ENCODE peak calls at places on chromosomes 7 and 10, in seven cellular contexts. P, G, I, X, Z, A and S are unnamed samples.

GRCh38 chr7:26853788-26854393 is 10.5 kb downstream of the SKAP2 start:
- DNase-seq in P (no peak), Z (peak), G (peak), I (peak), X (no peak), A (no peak), S (peak)

GRCh38 chr7:37052673-37053072 is 328.4 kb upstream of the AOAH start:
- DNase-seq in G (no peak), Z (peak), I (peak), P (peak), A (no peak), X (no peak), S (no peak)

GRCh38 chr7:333399-333776 is 43.4 kb downstream of the FOXL3 start:
- DNase-seq in A (no peak), P (no peak), X (no peak), G (no peak), Z (no peak), I (peak), S (no peak)

GRCh38 chr7:11161499-11161898 is 187.8 kb downstream of the PHF14 start:
- DNase-seq in G (no peak), P (no peak), A (no peak), X (no peak), I (no peak), Z (no peak), S (no peak)

GRCh38 chr10:67912330-67912946 is 28.0 kb downstream of the SIRT1 start:
- DNase-seq in X (no peak), Z (peak), A (no peak), G (no peak), P (no peak), I (peak), S (no peak)

GRCh38 chr10:133226251-133226808 is 3.7 kb upstream of the UTF1 start:
- DNase-seq in Z (no peak), I (no peak), X (no peak), A (no peak), G (no peak), P (no peak), S (no peak)

GRCh38 chr10:15472008-15472407 is 100.9 kb upstream of the FAM171A1 start:
- DNase-seq in P (no peak), A (no peak), I (no peak), Z (no peak), G (no peak), X (no peak), S (no peak)

GRCh38 chr7:35185908-35186731 is 67.8 kb downstream of the TBX20 start:
- DNase-seq in X (no peak), Z (peak), I (peak), G (no peak), A (no peak), P (no peak), S (no peak)

GRCh38 chr7:129144834-129145668 is 544 bp downstream of the TSPAN33 start:
- DNase-seq in A (no peak), X (no peak), G (peak), Z (no peak), P (no peak), I (no peak), S (no peak)

GRCh38 chr10:94500063-94500462 is 45.5 kb upstream of the HELLS start:
- DNase-seq in X (no peak), G (no peak), P (no peak), A (no peak), I (no peak), Z (no peak), S (no peak)

GRCh38 chr10:43689618-43689954 is 40.9 kb upstream of the ZNF32 start:
- DNase-seq in X (peak), Z (peak), A (peak), G (peak), I (peak), P (peak), S (no peak)

GRCh38 chr10:120946497-120946896 is 95.3 kb downstream of the WDR11 start:
- DNase-seq in A (no peak), Z (no peak), P (no peak), I (no peak), X (no peak), G (no peak), S (no peak)

GRCh38 chr10:126519992-126520391 is 131.7 kb upstream of the ADAM12 start:
- DNase-seq in P (no peak), G (no peak), X (no peak), I (no peak), Z (no peak), A (no peak), S (no peak)

GRCh38 chr7:92508949-92509348 is 19.4 kb downstream of the PEX1 start:
- DNase-seq in A (no peak), I (no peak), P (no peak), Z (no peak), X (no peak), G (no peak), S (no peak)

GRCh38 chr7:75716992-75717626 is 21.6 kb downstream of the HIP1 start:
- DNase-seq in X (no peak), I (peak), P (no peak), Z (peak), G (no peak), A (no peak), S (no peak)

GRCh38 chr10:100100651-100101525 is 19.2 kb upstream of the CPN1 start:
- DNase-seq in G (no peak), I (peak), P (peak), X (no peak), A (no peak), Z (peak), S (no peak)

GRCh38 chr7:131108212-131108980 is 219.3 kb upstream of the MKLN1 start:
- DNase-seq in I (peak), X (no peak), Z (no peak), G (no peak), P (peak), A (no peak), S (no peak)

GRCh38 chr7:136278057-136278456 is 300.9 kb upstream of the MTPN start:
- DNase-seq in A (no peak), I (no peak), Z (no peak), P (no peak), G (no peak), X (no peak), S (no peak)

GRCh38 chr10:63667596-63667995 is 146.4 kb downstream of the REEP3 start:
- DNase-seq in I (peak), A (no peak), X (no peak), P (no peak), G (no peak), Z (no peak), S (no peak)

GRCh38 chr7:141558544-141559183 is 7.5 kb downstream of the AGK start:
- DNase-seq in Z (peak), X (no peak), A (no peak), I (peak), P (no peak), G (no peak), S (peak)

GRCh38 chr7:106260136-106260561 is 24.6 kb downstream of the NAMPT start:
- DNase-seq in Z (peak), I (peak), G (no peak), A (no peak), P (no peak), X (no peak), S (no peak)

GRCh38 chr7:33650828-33651227 is 254.5 kb upstream of the BMPER start:
- DNase-seq in P (no peak), I (peak), Z (no peak), G (no peak), A (no peak), X (no peak), S (peak)

GRCh38 chr10:118971876-118972275 is 57.6 kb upstream of the NANOS1 start:
- DNase-seq in A (no peak), X (no peak), Z (no peak), P (no peak), G (no peak), I (no peak), S (no peak)
- TF ChIP-seq CTCF in A (no peak), X (no peak), Z (no peak), P (no peak), G (no peak), I (no peak), S (no peak)

DNA sequence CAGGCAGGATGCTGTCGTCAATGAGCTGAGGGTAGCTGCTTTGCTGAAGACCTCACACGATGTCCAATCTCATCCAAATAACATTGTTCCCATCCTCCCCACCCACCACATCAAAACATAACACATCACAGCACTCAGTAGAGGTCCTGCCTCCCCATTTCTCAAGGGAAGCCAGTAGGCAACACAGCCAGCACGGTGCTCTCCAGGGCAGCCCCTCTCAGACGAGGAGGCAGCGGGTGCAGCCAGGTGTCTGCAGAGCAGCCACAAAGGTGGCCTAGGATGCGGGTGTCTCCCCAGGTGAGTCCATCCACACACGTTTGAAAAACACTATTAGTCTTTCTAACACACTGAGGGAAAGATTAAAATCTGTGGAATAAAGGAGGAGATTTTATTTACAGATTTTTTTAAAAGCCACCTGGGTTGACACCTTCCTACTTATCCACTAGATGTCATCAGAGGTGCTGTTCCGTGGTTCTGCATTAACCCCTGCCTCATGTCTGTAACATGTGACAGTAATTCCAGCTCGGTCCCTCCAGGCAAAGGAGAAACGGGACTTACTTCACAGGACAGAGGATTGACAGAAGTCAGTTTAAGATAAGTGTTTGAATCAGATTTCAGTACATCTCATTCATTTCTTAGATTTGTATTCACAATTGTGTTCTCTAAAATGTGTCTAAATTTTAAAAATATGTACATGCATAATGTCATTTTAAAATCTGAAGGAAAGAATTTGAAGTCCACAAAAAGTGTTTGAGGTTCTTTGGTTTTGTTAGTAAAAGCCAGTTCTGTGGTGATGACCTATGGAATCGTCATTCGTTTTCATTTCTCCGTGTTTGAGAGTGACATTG is 68.0 kb downstream of the LANCL2 start:
- DNase-seq in I (peak), Z (no peak), G (peak), X (no peak), P (peak), A (no peak), S (peak)
- TF ChIP-seq CTCF in I (peak), Z (peak), G (peak), X (no peak), P (no peak), A (peak), S (peak)

GRCh38 chr7:132998763-132999162 is 83.1 kb downstream of the CHCHD3 start:
- DNase-seq in X (no peak), P (no peak), G (no peak), I (peak), Z (no peak), A (no peak), S (no peak)
- TF ChIP-seq CTCF in X (no peak), P (no peak), G (no peak), I (no peak), Z (no peak), A (no peak), S (no peak)

DNA sequence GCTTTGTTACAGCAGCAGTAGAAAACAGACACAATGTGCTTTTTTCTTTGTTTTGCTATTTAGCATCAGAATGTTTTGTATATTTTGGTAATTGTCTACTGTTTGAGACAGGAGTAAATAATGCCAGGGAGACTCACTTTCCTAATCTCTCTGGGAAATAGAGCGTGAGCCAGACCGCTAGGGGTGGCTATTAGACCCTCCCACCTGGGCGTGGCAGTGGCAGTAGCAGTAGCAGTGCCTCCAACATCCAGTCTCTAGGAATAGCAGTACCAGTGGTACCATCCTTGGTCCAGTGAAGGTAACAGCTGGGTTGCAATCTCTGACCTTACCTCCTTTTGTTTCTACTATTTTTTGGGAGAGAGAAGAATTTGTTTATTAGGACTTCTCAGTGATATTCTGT is 165.7 kb upstream of the MAGI2 start:
- DNase-seq in G (no peak), A (no peak), I (no peak), Z (no peak), X (no peak), P (no peak), S (no peak)
- TF ChIP-seq CTCF in G (no peak), A (no peak), I (no peak), Z (no peak), X (no peak), P (no peak), S (no peak)

DNA sequence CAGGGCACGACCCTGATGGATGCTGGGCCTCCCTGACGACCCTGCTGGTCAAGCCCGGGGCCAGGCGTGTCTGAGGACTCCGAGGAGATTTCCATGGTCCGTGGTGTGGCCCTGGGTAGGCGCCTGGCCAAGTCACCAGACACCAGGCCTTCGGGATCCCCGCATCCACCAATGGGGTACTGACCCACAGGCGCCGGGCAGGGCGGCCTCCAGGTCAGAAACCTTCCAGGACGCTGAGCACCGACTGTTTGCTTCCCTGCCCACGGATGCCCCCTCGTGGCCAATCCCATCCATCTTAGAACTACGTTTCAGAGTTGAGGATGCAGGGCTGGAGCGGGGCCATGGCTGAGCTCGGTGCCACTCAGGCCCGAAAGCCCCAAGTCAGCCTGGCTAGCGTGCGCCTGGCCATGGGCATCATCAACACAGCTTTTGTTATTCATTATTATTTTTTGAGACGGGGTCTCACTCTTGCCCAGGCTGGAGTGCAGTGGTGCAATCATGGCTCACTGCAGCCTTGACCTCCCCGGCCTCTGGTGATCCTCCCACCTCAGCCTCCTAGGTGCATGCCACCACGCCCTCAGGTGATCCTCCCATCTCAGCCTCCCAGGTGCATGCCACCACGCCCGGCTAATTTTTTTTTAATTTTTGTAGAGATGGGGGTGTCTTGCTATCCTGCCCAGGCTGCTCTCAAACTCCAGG is 7.1 kb upstream of the AMZ1 start:
- DNase-seq in P (peak), Z (peak), G (peak), I (peak), A (peak), X (peak), S (no peak)
- TF ChIP-seq CTCF in P (peak), Z (peak), G (peak), I (peak), A (peak), X (peak), S (peak)